ENCODE peak calls at places on chromosomes 13 and 19, in five cellular contexts. One of them, this sample, is unnamed.

GRCh38 chr19:45186509-45187334 is 8.1 kb downstream of the BLOC1S3 start:
- DNase-seq in H9: no peak
- DNase-seq in mesendoderm: no peak
- DNase-seq in IMR-90: peak
- DNase-seq in neuronal stem cell: no peak
- DNase-seq in this sample: no peak

GRCh38 chr13:90502143-90502542 is 845.3 kb upstream of the MIR17HG start:
- DNase-seq in H9: no peak
- DNase-seq in mesendoderm: no peak
- DNase-seq in IMR-90: no peak
- DNase-seq in neuronal stem cell: no peak
- DNase-seq in this sample: no peak

GRCh38 chr19:55141696-55142095 is 7.3 kb downstream of the TNNT1 start:
- DNase-seq in H9: peak
- DNase-seq in mesendoderm: no peak
- DNase-seq in IMR-90: no peak
- DNase-seq in neuronal stem cell: no peak
- DNase-seq in this sample: no peak

GRCh38 chr13:60334310-60334709 is 62.7 kb upstream of the TDRD3 start:
- DNase-seq in H9: no peak
- DNase-seq in mesendoderm: no peak
- DNase-seq in IMR-90: no peak
- DNase-seq in neuronal stem cell: no peak
- DNase-seq in this sample: no peak

GRCh38 chr19:33473644-33474305 is 47.8 kb downstream of the PEPD start:
- DNase-seq in H9: no peak
- DNase-seq in mesendoderm: no peak
- DNase-seq in IMR-90: peak
- DNase-seq in neuronal stem cell: no peak
- DNase-seq in this sample: no peak

GRCh38 chr13:98059276-98059675 is 83.6 kb upstream of the FARP1 start:
- DNase-seq in H9: no peak
- DNase-seq in mesendoderm: no peak
- DNase-seq in IMR-90: no peak
- DNase-seq in neuronal stem cell: no peak
- DNase-seq in this sample: no peak

GRCh38 chr13:113989585-113990300 is 15.9 kb upstream of the C13orf46 start:
- DNase-seq in H9: no peak
- DNase-seq in mesendoderm: no peak
- DNase-seq in IMR-90: no peak
- DNase-seq in neuronal stem cell: no peak
- DNase-seq in this sample: no peak

GRCh38 chr19:55649579-55650557 is 1.9 kb downstream of the CCDC106 start:
- DNase-seq in H9: no peak
- DNase-seq in mesendoderm: no peak
- DNase-seq in IMR-90: no peak
- DNase-seq in neuronal stem cell: no peak
- DNase-seq in this sample: no peak

GRCh38 chr13:68550330-68550729 is 1320.2 kb upstream of the PCDH9 start:
- DNase-seq in H9: no peak
- DNase-seq in mesendoderm: no peak
- DNase-seq in IMR-90: no peak
- DNase-seq in neuronal stem cell: no peak
- DNase-seq in this sample: peak

GRCh38 chr19:52336976-52337375 is 933 bp downstream of the ZNF610 start:
- DNase-seq in H9: no peak
- DNase-seq in mesendoderm: peak
- DNase-seq in IMR-90: peak
- DNase-seq in neuronal stem cell: no peak
- DNase-seq in this sample: no peak

GRCh38 chr13:19681517-19681916 is 48.1 kb downstream of the MPHOSPH8 start:
- DNase-seq in H9: no peak
- DNase-seq in mesendoderm: peak
- DNase-seq in IMR-90: peak
- DNase-seq in neuronal stem cell: no peak
- DNase-seq in this sample: no peak

GRCh38 chr19:30076751-30077670 is 135.0 kb downstream of the URI1 start:
- DNase-seq in H9: no peak
- DNase-seq in mesendoderm: no peak
- DNase-seq in IMR-90: no peak
- DNase-seq in neuronal stem cell: no peak
- DNase-seq in this sample: no peak

GRCh38 chr13:97414392-97414791 is 19.6 kb upstream of the RAP2A start:
- DNase-seq in H9: no peak
- DNase-seq in mesendoderm: no peak
- DNase-seq in IMR-90: no peak
- DNase-seq in neuronal stem cell: no peak
- DNase-seq in this sample: no peak

GRCh38 chr19:3821857-3822364 is 35.7 kb upstream of the MATK start:
- DNase-seq in H9: peak
- DNase-seq in mesendoderm: peak
- DNase-seq in IMR-90: peak
- DNase-seq in neuronal stem cell: peak
- DNase-seq in this sample: peak

GRCh38 chr13:45055198-45055901 is 65.0 kb upstream of the GTF2F2 start:
- DNase-seq in H9: no peak
- DNase-seq in mesendoderm: no peak
- DNase-seq in IMR-90: peak
- DNase-seq in neuronal stem cell: no peak
- DNase-seq in this sample: peak

GRCh38 chr19:33426621-33427475 is 53.3 kb downstream of the CEBPG start:
- DNase-seq in H9: no peak
- DNase-seq in mesendoderm: no peak
- DNase-seq in IMR-90: no peak
- DNase-seq in neuronal stem cell: no peak
- DNase-seq in this sample: no peak

GRCh38 chr19:6481541-6482342 is at the start of gene DENND1C:
- DNase-seq in H9: peak
- DNase-seq in mesendoderm: peak
- DNase-seq in IMR-90: no peak
- DNase-seq in neuronal stem cell: no peak
- DNase-seq in this sample: peak

GRCh38 chr13:41915096-41915495 is 45.8 kb downstream of the VWA8 start:
- DNase-seq in H9: no peak
- DNase-seq in mesendoderm: no peak
- DNase-seq in IMR-90: peak
- DNase-seq in neuronal stem cell: no peak
- DNase-seq in this sample: no peak

GRCh38 chr13:41916173-41916954 is 44.5 kb downstream of the VWA8 start:
- DNase-seq in H9: no peak
- DNase-seq in mesendoderm: no peak
- DNase-seq in IMR-90: peak
- DNase-seq in neuronal stem cell: no peak
- DNase-seq in this sample: peak

GRCh38 chr13:41919031-41919740 is 41.7 kb downstream of the VWA8 start:
- DNase-seq in H9: no peak
- DNase-seq in mesendoderm: no peak
- DNase-seq in IMR-90: no peak
- DNase-seq in neuronal stem cell: no peak
- DNase-seq in this sample: no peak

GRCh38 chr13:41917641-41918040 is 43.3 kb downstream of the VWA8 start:
- DNase-seq in H9: no peak
- DNase-seq in mesendoderm: no peak
- DNase-seq in IMR-90: peak
- DNase-seq in neuronal stem cell: no peak
- DNase-seq in this sample: no peak

DNA sequence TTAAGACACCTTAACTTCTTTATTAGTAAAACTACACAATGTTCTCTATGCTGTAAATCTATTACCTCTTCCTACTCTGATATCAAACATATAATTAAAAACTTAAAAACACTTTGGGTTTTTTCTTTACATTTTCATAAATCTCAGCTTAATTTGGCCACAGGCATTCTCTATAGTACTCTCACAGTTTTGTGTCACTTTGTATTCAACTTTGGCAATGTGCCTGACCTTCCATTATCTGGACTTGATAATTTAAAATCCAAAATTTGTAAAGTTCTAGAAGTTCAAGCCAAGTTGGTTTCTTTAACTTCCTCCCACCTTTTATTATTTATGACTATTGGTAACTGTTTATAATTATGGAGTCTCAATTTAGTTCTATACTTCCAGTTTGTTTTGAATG is 46.4 kb downstream of the VWA8 start:
- DNase-seq in H9: no peak
- DNase-seq in mesendoderm: no peak
- DNase-seq in IMR-90: no peak
- DNase-seq in neuronal stem cell: no peak
- DNase-seq in this sample: no peak
- H4K8ac ChIP-seq in H9: no peak
- H4K8ac ChIP-seq in mesendoderm: no peak
- H4K8ac ChIP-seq in IMR-90: no peak
- H4K8ac ChIP-seq in neuronal stem cell: no peak
- H4K8ac ChIP-seq in this sample: no peak

DNA sequence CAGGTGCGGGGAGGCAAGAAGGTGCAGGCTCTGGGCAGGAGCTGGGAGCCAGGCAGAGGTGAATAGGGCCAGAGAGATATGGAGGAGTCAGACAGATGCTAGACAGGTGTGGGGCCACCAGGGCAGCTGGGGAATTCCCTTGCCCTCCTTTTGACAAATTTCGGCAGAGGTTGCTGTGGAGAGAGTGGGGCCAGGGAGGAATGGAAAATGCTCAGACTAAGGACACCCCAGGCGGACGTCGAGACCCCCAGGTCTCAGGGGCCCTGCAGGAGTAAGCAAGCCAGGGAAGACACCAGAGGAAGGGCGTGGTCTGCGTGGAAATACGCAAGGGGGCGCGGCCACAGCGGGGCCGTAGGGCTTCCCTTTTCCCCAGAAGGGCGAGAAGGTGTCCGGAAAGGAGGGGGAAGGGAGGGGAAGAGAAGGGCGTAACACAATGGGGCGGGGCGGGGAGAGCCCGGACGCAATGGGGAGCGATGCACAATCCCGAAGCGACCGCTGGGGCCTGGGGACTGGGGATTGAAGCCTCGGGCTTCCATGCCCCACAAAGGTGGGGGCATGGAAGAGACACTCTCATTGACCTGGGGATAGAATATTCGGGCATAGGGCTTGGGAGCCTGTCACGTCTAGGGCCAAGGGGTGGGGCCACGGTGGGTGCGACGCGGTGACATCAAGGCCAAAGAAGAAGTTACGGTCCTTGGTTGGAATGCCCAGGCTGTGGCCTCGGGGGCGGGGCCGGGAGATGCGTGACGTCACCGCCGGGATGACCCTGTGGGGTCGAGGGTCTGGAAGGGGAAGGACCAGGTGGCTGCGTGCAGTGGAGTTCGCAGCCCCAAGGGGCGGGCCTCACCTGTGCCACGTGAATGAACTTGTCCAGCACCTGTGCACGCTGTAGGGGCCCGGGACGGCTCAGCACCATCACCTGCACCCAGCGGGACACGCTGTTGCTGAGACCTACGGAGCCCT is 8.2 kb downstream of the RASGRP4 start:
- DNase-seq in H9: peak
- DNase-seq in mesendoderm: peak
- DNase-seq in IMR-90: no peak
- DNase-seq in neuronal stem cell: peak
- DNase-seq in this sample: no peak
- H3K4ac ChIP-seq in H9: no peak
- H3K4ac ChIP-seq in mesendoderm: no peak
- H3K4ac ChIP-seq in IMR-90: no peak
- H3K4ac ChIP-seq in neuronal stem cell: no peak
- H3K4ac ChIP-seq in this sample: no peak

DNA sequence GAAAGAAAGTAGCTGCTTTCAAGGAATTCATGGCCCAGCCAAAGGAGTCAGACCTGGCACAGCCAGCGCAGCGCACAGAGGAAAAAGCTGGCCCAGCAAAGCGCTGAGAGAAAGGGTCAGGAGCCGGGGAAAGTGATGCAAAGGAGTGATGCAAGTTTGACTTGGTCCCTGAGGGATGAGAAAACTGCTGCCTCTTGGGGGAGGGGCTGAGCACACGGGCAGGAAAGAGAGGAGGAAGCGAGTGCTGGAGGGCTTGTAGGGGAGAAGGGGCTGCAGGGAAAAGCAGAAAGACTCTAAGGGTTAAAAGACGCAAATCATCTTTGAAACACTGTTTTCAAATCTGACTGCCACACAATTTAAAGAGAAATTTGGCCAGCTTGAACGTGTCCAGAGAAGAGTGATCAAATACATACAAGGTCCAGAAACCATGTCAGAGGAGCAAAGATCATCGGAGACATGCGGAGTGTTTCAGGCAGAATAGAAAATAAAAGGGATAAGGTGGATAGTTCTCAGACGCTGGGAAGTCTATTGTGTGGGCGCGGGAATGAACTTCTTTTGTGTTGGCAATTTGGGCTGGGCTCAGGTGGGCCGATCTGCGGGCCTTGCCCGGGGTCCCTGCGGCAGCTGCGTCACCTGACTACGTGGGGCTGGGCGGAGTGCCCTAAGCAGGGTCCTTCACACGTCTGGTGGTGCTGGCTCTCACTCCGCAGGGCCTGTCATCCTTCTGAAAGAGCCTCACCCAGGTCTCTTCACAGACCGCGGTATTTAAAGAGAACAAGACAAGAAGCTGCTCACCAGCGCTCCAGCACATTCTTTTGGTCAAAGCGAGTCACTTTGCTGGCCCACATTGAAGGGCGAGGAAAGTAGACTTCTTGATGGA is 18.1 kb downstream of the N4BP2L1 start:
- DNase-seq in H9: peak
- DNase-seq in mesendoderm: peak
- DNase-seq in IMR-90: peak
- DNase-seq in neuronal stem cell: no peak
- DNase-seq in this sample: peak
- H4K8ac ChIP-seq in H9: no peak
- H4K8ac ChIP-seq in mesendoderm: no peak
- H4K8ac ChIP-seq in IMR-90: no peak
- H4K8ac ChIP-seq in neuronal stem cell: no peak
- H4K8ac ChIP-seq in this sample: peak

GRCh38 chr19:31826325-31826724 is 477.1 kb upstream of the TSHZ3 start:
- DNase-seq in H9: no peak
- DNase-seq in mesendoderm: no peak
- DNase-seq in IMR-90: no peak
- DNase-seq in neuronal stem cell: no peak
- DNase-seq in this sample: no peak

GRCh38 chr19:31818740-31819228 is 469.5 kb upstream of the TSHZ3 start:
- DNase-seq in H9: no peak
- DNase-seq in mesendoderm: peak
- DNase-seq in IMR-90: no peak
- DNase-seq in neuronal stem cell: no peak
- DNase-seq in this sample: no peak

GRCh38 chr19:31825134-31826094 is 476.2 kb upstream of the TSHZ3 start:
- DNase-seq in H9: no peak
- DNase-seq in mesendoderm: no peak
- DNase-seq in IMR-90: no peak
- DNase-seq in neuronal stem cell: no peak
- DNase-seq in this sample: no peak

GRCh38 chr19:31819837-31820236 is 470.6 kb upstream of the TSHZ3 start:
- DNase-seq in H9: no peak
- DNase-seq in mesendoderm: no peak
- DNase-seq in IMR-90: no peak
- DNase-seq in neuronal stem cell: no peak
- DNase-seq in this sample: no peak

DNA sequence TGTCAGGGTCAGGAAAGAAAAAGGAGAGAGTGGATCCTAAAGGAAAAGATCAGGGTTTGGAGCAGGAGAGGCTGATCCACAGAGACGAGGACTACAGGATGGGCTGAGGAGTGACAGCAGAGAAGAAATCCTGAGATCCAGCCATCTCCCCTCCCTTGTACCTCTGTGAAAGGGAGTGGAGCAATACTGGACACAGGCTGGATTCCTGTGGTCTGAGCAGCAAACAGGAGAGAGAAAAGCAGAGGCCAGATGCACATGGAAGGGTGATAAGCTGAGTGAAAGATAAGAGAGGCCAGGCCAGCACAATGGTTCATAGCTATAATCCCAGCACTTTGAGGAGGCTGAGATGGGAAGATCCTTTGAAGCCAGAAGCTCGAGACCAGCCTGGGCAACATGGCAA is 472.1 kb upstream of the TSHZ3 start:
- DNase-seq in H9: no peak
- DNase-seq in mesendoderm: peak
- DNase-seq in IMR-90: no peak
- DNase-seq in neuronal stem cell: no peak
- DNase-seq in this sample: no peak
- H3K4ac ChIP-seq in H9: no peak
- H3K4ac ChIP-seq in mesendoderm: no peak
- H3K4ac ChIP-seq in IMR-90: no peak
- H3K4ac ChIP-seq in neuronal stem cell: no peak
- H3K4ac ChIP-seq in this sample: no peak

This sample was measured in trophoblast cell.